ENCODE peak calls at places on chromosomes 11 and 22, in nine cellular contexts. R is HEK293T; S is HTR-8/SVneo; K is activated CD4-positive, alpha-beta T cell treated with anti-CD3 and anti-CD28 coated beads, Interleukin-2, amount 50 U/mL, for 4 hours; C is GM04504; U is NCI-H345; L is myocyte; E is left cardiac atrium; G is NCI-H1105 treated with DMSO at 0.1 percent for 48 hours. X is an unnamed sample.

GRCh38 chr11:26827567-26828037 is 105.7 kb upstream of the SLC5A12 start:
- DNase-seq in K (no peak), E (no peak), L (no peak), C (no peak), G (no peak), U (no peak), R (no peak), S (no peak), X (peak; percentile 6)

GRCh38 chr11:79390477-79390876 is 50.4 kb downstream of the TENM4 start:
- DNase-seq in L (peak; percentile 21), G (no peak), U (no peak), C (no peak), K (no peak), E (no peak), S (no peak), R (no peak), X (no peak)

GRCh38 chr22:25125693-25126357 is 73.8 kb upstream of the CRYBB3 start:
- DNase-seq in C (no peak), K (no peak), U (peak; percentile 56), R (no peak), L (no peak), E (no peak), G (peak; percentile 85), S (no peak), X (no peak)

GRCh38 chr11:83845797-83846196 is 559.6 kb upstream of the CCDC90B start:
- DNase-seq in E (no peak), U (no peak), L (no peak), R (no peak), C (no peak), K (no peak), S (no peak), G (no peak), X (no peak)

GRCh38 chr22:17434856-17435255 is 65.6 kb downstream of the CECR2 start:
- DNase-seq in E (no peak), R (no peak), K (no peak), S (no peak), C (no peak), G (no peak), L (no peak), U (no peak), X (no peak)

GRCh38 chr11:11552688-11553087 is 69.1 kb downstream of the GALNT18 start:
- DNase-seq in E (no peak), R (no peak), U (no peak), S (no peak), G (no peak), L (no peak), K (no peak), C (no peak), X (no peak)

GRCh38 chr11:118882489-118882888 is 1.2 kb upstream of the CXCR5 start:
- DNase-seq in L (no peak), C (no peak), R (no peak), K (no peak), S (no peak), G (no peak), U (no peak), E (no peak), X (no peak)

GRCh38 chr11:111299111-111300026 is 1.0 kb downstream of the POU2AF3 start:
- DNase-seq in L (peak; percentile 42), E (peak; percentile 75), R (no peak), C (no peak), U (no peak), G (no peak), S (peak; percentile 84), K (no peak), X (peak; percentile 74)

GRCh38 chr11:63558459-63559157 is 4.6 kb downstream of the PLAAT2 start:
- DNase-seq in R (no peak), S (no peak), G (no peak), K (no peak), C (no peak), E (no peak), U (no peak), L (no peak), X (no peak)

GRCh38 chr11:10319691-10320090 is 14.8 kb downstream of the ADM start:
- DNase-seq in R (no peak), L (no peak), E (no peak), G (peak; percentile 39), U (no peak), K (no peak), C (no peak), S (no peak), X (no peak)

GRCh38 chr11:86888978-86889341 is 66.2 kb downstream of the FZD4 start:
- DNase-seq in L (no peak), G (no peak), E (no peak), K (no peak), R (no peak), U (no peak), S (no peak), C (no peak), X (no peak)

GRCh38 chr11:120547871-120548681 is 36.5 kb downstream of the GRIK4 start:
- DNase-seq in L (peak; percentile 99), G (peak; percentile 95), R (no peak), U (peak; percentile 80), C (peak; percentile 97), E (peak; percentile 91), S (peak; percentile 94), K (no peak), X (peak; percentile 92)

GRCh38 chr22:28711820-28712777 is 29.5 kb downstream of the CHEK2 start:
- DNase-seq in E (no peak), C (peak; percentile 93), U (no peak), L (peak; percentile 76), G (no peak), K (no peak), R (no peak), S (peak; percentile 64), X (peak; percentile 71)

GRCh38 chr11:64298966-64299846 is 952 bp upstream of the CATSPERZ start:
- DNase-seq in C (no peak), U (peak; percentile 11), S (no peak), R (no peak), E (peak; percentile 77), G (no peak), K (no peak), L (peak; percentile 37), X (peak; percentile 69)

GRCh38 chr11:19404787-19405186 is 164.0 kb upstream of the E2F8 start:
- DNase-seq in G (no peak), S (no peak), K (no peak), R (no peak), U (no peak), E (no peak), C (no peak), L (no peak), X (no peak)

GRCh38 chr22:19619144-19620009 is 94.9 kb upstream of the SEPTIN5 start:
- DNase-seq in U (peak; percentile 3), C (no peak), S (no peak), E (no peak), R (no peak), L (no peak), K (no peak), G (no peak), X (no peak)

GRCh38 chr11:19079643-19080440 is 19.3 kb upstream of the MRGPRX2 start:
- DNase-seq in L (peak; percentile 84), K (no peak), E (no peak), C (peak; percentile 95), G (peak; percentile 50), S (no peak), U (no peak), R (no peak), X (peak; percentile 57)

GRCh38 chr11:125944350-125945010 is 1.4 kb upstream of the VSIG10L2 start:
- DNase-seq in C (no peak), G (no peak), S (no peak), U (no peak), E (no peak), R (no peak), K (no peak), L (no peak), X (no peak)

GRCh38 chr11:110883266-110883665 is 171.0 kb upstream of the ARHGAP20 start:
- DNase-seq in R (no peak), G (no peak), U (no peak), L (no peak), C (no peak), S (no peak), E (no peak), K (no peak), X (no peak)

GRCh38 chr11:61750631-61751273 is 1.7 kb upstream of the MYRF start:
- DNase-seq in S (no peak), E (no peak), G (no peak), K (no peak), L (no peak), C (no peak), U (no peak), R (no peak), X (no peak)

GRCh38 chr11:72972541-72973128 is 158.4 kb downstream of the ATG16L2 start:
- DNase-seq in U (no peak), S (no peak), K (no peak), L (no peak), E (no peak), G (no peak), C (peak; percentile 15), R (no peak), X (peak; percentile 6)

GRCh38 chr11:62921201-62921572 is at the start of gene CHRM1:
- DNase-seq in L (no peak), U (peak; percentile 45), E (no peak), C (no peak), K (no peak), S (no peak), G (peak; percentile 38), R (no peak), X (no peak)

GRCh38 chr22:27850000-27850465 is 48.5 kb upstream of the MN1 start:
- DNase-seq in K (no peak), E (no peak), L (no peak), R (no peak), G (no peak), C (no peak), U (no peak), S (no peak), X (no peak)